ENCODE peak calls at places on chromosome X, in eight cellular contexts. E is esophagus squamous epithelium, C is adrenal gland, R is left ventricle myocardium inferior, Z is activated B cell treated with CpG ODN at 0.5 μM for 24 hours, O is fibroblast of lung, H is tibial artery, Q is colonic mucosa. I is an unnamed sample.

GRCh38 chrX:136157187-136157586 is 9.9 kb downstream of the FHL1 start:
- DNase-seq in Q (no peak), O (no peak), R (no peak), C (no peak), E (no peak), Z (no peak), H (no peak), I (no peak)

GRCh38 chrX:136650811-136651210 is 2.9 kb downstream of the CD40LG start:
- DNase-seq in O (no peak), Q (no peak), H (no peak), C (no peak), R (no peak), Z (no peak), E (no peak), I (no peak)

GRCh38 chrX:48179691-48180090 is 16.9 kb downstream of the SSX5 start:
- DNase-seq in Z (no peak), C (no peak), O (no peak), H (no peak), Q (no peak), E (no peak), R (no peak), I (no peak)

GRCh38 chrX:70025464-70025863 is 24.3 kb downstream of the AWAT2 start:
- DNase-seq in Q (no peak), E (no peak), Z (no peak), H (no peak), C (no peak), R (no peak), O (peak), I (no peak)

GRCh38 chrX:68183612-68184214 is 249.6 kb downstream of the OPHN1 start:
- DNase-seq in C (no peak), H (no peak), Q (no peak), O (peak), Z (no peak), E (no peak), R (no peak), I (no peak)

GRCh38 chrX:45711231-45711630 is 510.6 kb upstream of the DIPK2B start:
- DNase-seq in E (no peak), R (no peak), Z (no peak), H (no peak), O (peak), C (no peak), Q (no peak), I (no peak)

GRCh38 chrX:29699214-29699613 is 516.1 kb upstream of the MAGEB2 start:
- DNase-seq in O (no peak), R (no peak), Z (no peak), H (no peak), E (no peak), Q (no peak), C (no peak), I (no peak)

GRCh38 chrX:130109429-130110378 is 593 bp downstream of the ELF4 start:
- DNase-seq in Z (peak), E (no peak), C (no peak), Q (no peak), H (no peak), O (no peak), R (no peak), I (no peak)

GRCh38 chrX:67544871-67545771 is 1.3 kb downstream of the AR start:
- DNase-seq in O (peak), H (no peak), R (peak), Z (no peak), Q (no peak), C (peak), E (no peak), I (no peak)

GRCh38 chrX:14963447-14964236 is 90.4 kb downstream of the MOSPD2 start:
- DNase-seq in Q (no peak), E (no peak), R (no peak), O (peak), C (no peak), Z (no peak), H (no peak), I (no peak)

GRCh38 chrX:9622128-9622527 is 143.5 kb downstream of the GPR143 start:
- DNase-seq in E (no peak), C (no peak), R (no peak), O (no peak), Q (no peak), H (no peak), Z (no peak), I (no peak)

GRCh38 chrX:727738-728621 is 97.4 kb downstream of the SHOX start:
- DNase-seq in Q (no peak), C (no peak), H (no peak), O (no peak), R (no peak), Z (no peak), E (no peak), I (no peak)
- TF ChIP-seq CTCF in Q (no peak), C (peak), H (no peak), O (no peak), R (peak), Z (no peak), E (no peak), I (peak)

GRCh38 chrX:131762802-131763234 is 218.9 kb downstream of the OR13H1 start:
- DNase-seq in R (no peak), C (peak), Z (no peak), E (no peak), O (peak), H (no peak), Q (peak), I (no peak)

GRCh38 chrX:131764224-131764623 is 220.3 kb downstream of the OR13H1 start:
- DNase-seq in C (no peak), H (no peak), Q (no peak), E (no peak), R (no peak), Z (no peak), O (no peak), I (no peak)

DNA sequence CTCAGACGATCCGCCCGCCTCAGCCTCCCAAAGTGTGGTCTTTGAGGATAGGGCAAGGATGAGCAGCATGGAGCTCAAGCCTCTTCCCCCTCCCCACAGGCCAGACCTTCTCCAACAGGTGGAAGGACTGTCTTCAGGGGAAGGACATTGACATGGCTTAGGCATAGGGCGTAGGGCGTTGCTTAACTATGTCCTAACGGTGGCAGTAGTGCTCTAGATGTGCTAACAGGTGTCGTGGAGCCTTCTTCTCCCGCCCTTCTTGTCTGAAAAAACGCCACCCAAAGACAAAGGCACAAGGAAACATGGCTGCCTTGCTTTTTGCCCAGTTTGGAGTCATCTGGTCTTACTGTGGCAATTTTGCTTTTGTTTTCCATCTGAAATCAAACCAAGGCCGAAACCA is 219.8 kb downstream of the OR13H1 start:
- DNase-seq in H (no peak), C (peak), O (peak), R (no peak), E (peak), Q (peak), Z (no peak), I (no peak)
- TF ChIP-seq CTCF in H (no peak), C (peak), O (no peak), R (no peak), E (no peak), Q (peak), Z (no peak), I (no peak)

DNA sequence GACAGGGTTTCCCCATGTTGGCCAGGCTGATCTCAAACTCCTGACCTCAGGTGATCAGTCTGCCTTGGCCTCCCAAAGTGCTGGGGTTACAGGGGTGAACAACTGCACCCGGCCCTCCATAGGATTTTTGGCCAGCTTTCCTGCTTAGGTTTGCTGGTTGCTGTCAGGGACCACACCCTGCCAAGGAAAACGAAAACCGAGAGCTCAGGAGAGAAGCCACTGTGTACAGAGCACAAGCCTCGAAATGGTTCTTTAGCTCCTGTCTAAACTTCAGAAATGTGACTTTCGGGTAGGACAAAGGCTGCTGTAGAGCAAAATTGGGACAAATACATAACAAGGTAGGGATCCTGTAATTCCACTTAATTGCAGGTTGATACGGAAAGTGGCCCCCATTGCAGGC is 146.3 kb upstream of the ATP6AP2 start:
- DNase-seq in E (no peak), Q (no peak), O (no peak), H (no peak), R (no peak), C (no peak), Z (no peak), I (no peak)
- TF ChIP-seq CTCF in E (no peak), Q (no peak), O (no peak), H (no peak), R (no peak), C (no peak), Z (no peak), I (no peak)

GRCh38 chrX:13252726-13253125 is 67.1 kb downstream of the ATXN3L start:
- DNase-seq in E (no peak), O (peak), R (no peak), C (no peak), H (no peak), Q (no peak), Z (no peak), I (no peak)

GRCh38 chrX:13253223-13253622 is 66.6 kb downstream of the ATXN3L start:
- DNase-seq in H (no peak), O (no peak), E (no peak), R (no peak), Q (no peak), Z (no peak), C (no peak), I (no peak)

GRCh38 chrX:13256562-13256961 is 63.3 kb downstream of the ATXN3L start:
- DNase-seq in Q (no peak), Z (no peak), C (no peak), R (no peak), O (no peak), E (no peak), H (no peak), I (no peak)

GRCh38 chrX:13254076-13254785 is 65.6 kb downstream of the ATXN3L start:
- DNase-seq in C (peak), E (no peak), Q (no peak), O (peak), H (no peak), Z (no peak), R (no peak), I (no peak)

DNA sequence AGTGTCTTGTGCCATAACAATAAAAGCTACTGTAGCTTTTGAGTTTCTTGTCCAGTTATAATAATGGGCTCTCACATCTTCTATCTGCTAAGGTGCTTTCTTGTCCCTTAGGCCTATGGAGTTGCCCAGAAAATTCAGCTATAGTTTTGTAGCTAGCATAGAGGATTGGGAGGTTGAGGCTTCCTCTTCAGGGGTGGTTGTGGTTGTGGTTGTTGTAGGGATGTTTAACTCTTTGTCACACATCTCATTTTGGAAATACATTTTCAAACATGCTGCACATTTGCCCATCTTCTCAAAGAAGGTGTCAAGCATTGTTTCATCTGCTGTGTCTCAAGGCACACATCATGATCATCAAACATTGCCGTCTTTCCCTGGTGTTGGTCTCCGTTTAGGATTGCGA is 65.0 kb downstream of the ATXN3L start:
- DNase-seq in H (no peak), Q (no peak), O (no peak), E (no peak), Z (no peak), C (no peak), R (no peak), I (no peak)
- TF ChIP-seq CTCF in H (no peak), Q (no peak), O (no peak), E (no peak), Z (no peak), C (no peak), R (no peak), I (no peak)

GRCh38 chrX:19593684-19594083 is 78.4 kb upstream of the MAP3K15 start:
- DNase-seq in Q (no peak), O (peak), C (no peak), E (no peak), R (no peak), Z (no peak), H (no peak), I (no peak)
- TF ChIP-seq CTCF in Q (no peak), O (peak), C (peak), E (peak), R (peak), Z (no peak), H (peak), I (peak)

DNA sequence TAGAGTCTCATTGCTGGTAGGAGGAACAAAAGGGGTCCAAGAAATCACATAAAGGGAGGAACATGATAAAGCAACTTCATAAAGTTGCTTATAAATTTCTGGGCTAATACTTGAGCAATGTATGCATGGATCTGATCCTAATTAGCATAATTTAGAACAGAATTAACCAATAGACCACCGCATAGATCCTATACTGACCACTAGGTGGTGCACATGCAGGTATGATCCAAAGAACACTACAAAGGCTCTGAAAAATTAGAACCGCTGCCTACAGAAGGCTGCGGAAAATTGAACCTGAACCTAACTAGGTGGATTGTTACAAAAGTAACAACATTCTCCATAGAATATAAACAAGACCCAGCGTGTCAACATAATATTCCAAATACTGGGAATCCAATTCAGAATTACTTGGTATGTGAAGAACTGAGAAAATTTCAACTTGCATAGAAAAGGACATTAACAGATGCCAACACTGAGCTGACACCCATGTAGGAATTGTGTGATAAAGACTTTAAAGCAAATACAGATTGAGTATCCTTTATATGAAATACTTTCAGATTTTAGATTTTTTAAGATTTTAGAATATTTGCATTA is 23.3 kb downstream of the BRCC3 start:
- DNase-seq in C (peak), Z (no peak), O (peak), R (no peak), Q (no peak), E (no peak), H (no peak), I (no peak)
- TF ChIP-seq CTCF in C (peak), Z (no peak), O (peak), R (peak), Q (peak), E (peak), H (peak), I (peak)

GRCh38 chrX:107845625-107846024 is 20.0 kb downstream of the MID2 start:
- DNase-seq in Q (no peak), O (no peak), C (no peak), E (no peak), R (no peak), Z (no peak), H (no peak), I (no peak)

GRCh38 chrX:107836958-107837357 is 11.3 kb downstream of the MID2 start:
- DNase-seq in E (no peak), H (no peak), C (no peak), Z (no peak), Q (no peak), R (no peak), O (no peak), I (no peak)

GRCh38 chrX:107840971-107841370 is 15.3 kb downstream of the MID2 start:
- DNase-seq in C (no peak), R (no peak), O (no peak), Q (no peak), E (no peak), Z (no peak), H (no peak), I (no peak)

GRCh38 chrX:107842715-107843400 is 17.2 kb downstream of the MID2 start:
- DNase-seq in E (no peak), Q (no peak), Z (no peak), O (no peak), R (no peak), C (no peak), H (no peak), I (no peak)
- TF ChIP-seq CTCF in E (no peak), Q (no peak), Z (no peak), O (no peak), R (no peak), C (no peak), H (no peak), I (no peak)

DNA sequence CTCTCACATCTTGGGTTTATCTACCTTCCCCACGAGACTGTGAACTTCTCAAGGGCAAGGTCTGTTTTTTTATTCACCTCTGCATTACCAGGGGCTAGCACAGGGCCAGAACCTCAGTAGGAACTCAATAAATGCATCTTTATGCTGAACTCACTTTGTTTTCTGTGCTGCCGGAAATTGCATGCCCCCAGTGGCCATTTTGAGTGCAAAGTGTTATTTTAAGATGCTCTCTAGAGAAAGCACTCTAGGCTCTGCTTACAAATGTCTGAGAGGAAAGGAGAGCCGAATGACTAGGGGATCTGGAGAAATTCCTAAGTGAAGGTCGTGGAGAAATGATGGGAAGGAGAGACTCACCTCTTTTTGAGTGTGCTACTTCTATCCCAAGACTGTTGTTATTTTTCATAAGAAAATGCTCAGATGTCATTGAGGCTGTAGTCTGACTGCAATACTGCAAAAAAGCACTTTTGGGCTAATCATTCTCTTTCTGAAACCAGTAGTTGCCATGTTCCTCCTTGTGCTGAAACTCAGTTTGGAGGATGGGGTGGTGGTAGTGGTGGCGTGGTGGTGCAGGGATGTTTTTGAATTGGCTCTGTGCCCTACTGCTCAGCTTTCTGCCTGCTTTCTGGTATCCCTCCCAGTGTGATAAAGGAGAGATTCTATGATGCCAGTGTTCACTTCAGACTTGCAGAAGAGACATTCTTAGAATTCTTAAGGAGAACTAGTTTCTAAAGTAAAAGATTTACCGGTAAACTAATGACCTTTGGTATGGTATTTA is 41.3 kb downstream of the DOCK11 start:
- DNase-seq in C (no peak), E (no peak), R (no peak), H (no peak), Z (no peak), O (peak), Q (no peak), I (no peak)
- TF ChIP-seq CTCF in C (peak), E (no peak), R (peak), H (peak), Z (no peak), O (peak), Q (no peak), I (peak)

DNA sequence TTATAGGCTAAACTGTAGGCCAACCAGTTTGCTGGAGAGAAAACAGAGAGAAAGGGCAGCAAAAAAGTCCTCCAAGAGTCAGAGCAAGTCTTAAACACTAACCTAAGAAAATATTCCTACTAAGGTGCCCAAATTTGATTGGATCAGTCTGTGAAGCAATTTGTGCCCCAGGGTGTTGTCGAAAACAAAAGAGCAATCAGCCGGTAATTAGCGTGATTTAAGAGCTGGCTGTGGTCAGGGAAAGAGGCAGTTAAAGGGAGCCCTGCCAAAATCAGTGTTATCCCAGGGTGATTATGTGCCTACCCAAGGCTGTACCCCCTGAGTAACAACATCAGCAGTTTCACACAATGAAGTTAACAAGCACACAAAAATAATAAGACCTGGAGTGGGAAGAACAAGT is 6.4 kb upstream of the BRWD3 start:
- DNase-seq in H (no peak), Z (no peak), C (no peak), R (no peak), E (no peak), O (no peak), Q (no peak), I (no peak)
- TF ChIP-seq CTCF in H (no peak), Z (no peak), C (no peak), R (no peak), E (no peak), O (no peak), Q (no peak), I (no peak)

I was measured in progenitor cell of endocrine pancreas.